ENCODE peak calls at places on chromosomes 11 and 22, in seven cellular contexts. C is breast epithelium, N is foreskin fibroblast, W is K562, H is IMR-90, L is GM23338, Q is DND-41. D is an unnamed sample.
A peak's percentile ranks its signal among the peaks of the same experiment; 100 is the strongest.

GRCh38 chr11:115580927-115581680 is 76.9 kb upstream of the CADM1 start:
- DNase-seq in N (no peak), Q (no peak), L (no peak), H (no peak), W (no peak), C (no peak), D (no peak)

GRCh38 chr11:68843703-68844312 is 2.1 kb upstream of the CPT1A start:
- DNase-seq in C (peak; percentile 72), W (no peak), H (no peak), L (peak; percentile 92), Q (peak; percentile 40), N (no peak), D (no peak)

GRCh38 chr22:50546326-50547230 is 879 bp downstream of the KLHDC7B start:
- DNase-seq in L (no peak), C (no peak), Q (no peak), H (no peak), N (no peak), W (no peak), D (no peak)

GRCh38 chr11:10373340-10373739 is 68.5 kb downstream of the ADM start:
- DNase-seq in N (peak; percentile 56), W (no peak), H (peak; percentile 52), C (no peak), L (no peak), Q (no peak), D (no peak)

GRCh38 chr11:29159552-29160465 is 857.0 kb downstream of the KCNA4 start:
- DNase-seq in Q (peak; percentile 20), H (peak; percentile 90), N (peak; percentile 76), L (peak; percentile 84), W (peak; percentile 6), C (no peak), D (peak; percentile 86)

GRCh38 chr22:42519544-42520237 is at the start of gene RRP7A:
- DNase-seq in N (peak; percentile 94), C (peak; percentile 55), W (peak; percentile 78), L (peak; percentile 90), H (peak; percentile 54), Q (peak; percentile 89), D (peak; percentile 60)

GRCh38 chr11:128685383-128686044 is 8.4 kb upstream of the FLI1 start:
- DNase-seq in N (peak; percentile 28), L (peak; percentile 25), W (no peak), Q (no peak), C (no peak), H (no peak), D (no peak)

GRCh38 chr11:87097582-87097981 is 59.8 kb downstream of the TMEM135 start:
- DNase-seq in Q (peak; percentile 61), N (peak; percentile 28), L (peak; percentile 86), W (peak; percentile 64), C (no peak), H (peak; percentile 27), D (peak; percentile 50)

GRCh38 chr11:112219476-112220232 is 6.6 kb upstream of the PTS start:
- DNase-seq in H (peak; percentile 81), L (peak; percentile 74), W (peak; percentile 66), C (peak; percentile 34), Q (peak; percentile 53), N (peak; percentile 86), D (peak; percentile 90)

GRCh38 chr22:27876684-27877083 is 42.4 kb downstream of the PITPNB start:
- DNase-seq in L (no peak), H (peak; percentile 27), W (no peak), C (no peak), N (no peak), Q (no peak), D (no peak)

DNA sequence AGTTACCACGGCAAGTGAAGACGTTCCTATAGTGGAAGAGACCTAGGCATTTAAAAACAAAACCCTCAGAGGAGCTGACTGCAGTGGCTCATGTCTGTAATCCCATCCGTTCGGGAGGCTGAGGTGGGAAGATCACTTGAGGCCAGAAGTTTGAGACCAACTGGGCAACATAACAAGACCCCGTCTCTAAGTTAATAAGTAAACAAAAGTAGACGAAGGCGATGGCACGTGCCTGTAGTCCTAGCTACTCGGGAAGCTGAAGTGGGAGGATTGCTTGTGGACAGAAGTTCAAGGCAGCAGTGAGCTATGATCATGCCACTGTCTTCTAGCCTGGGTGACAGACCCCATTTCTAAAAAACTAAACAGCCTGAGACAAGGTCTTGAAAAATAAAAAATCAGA is 3.8 kb upstream of the ADSL start:
- DNase-seq in C (no peak), W (no peak), L (no peak), N (no peak), Q (no peak), H (no peak), D (no peak)
- TF ChIP-seq CTCF in C (no peak), W (no peak), L (no peak), N (no peak), Q (no peak), H (no peak), D (no peak)

GRCh38 chr11:108027057-108027456 is 18.4 kb downstream of the CUL5 start:
- DNase-seq in C (no peak), H (no peak), Q (no peak), N (no peak), L (peak; percentile 43), W (no peak), D (no peak)

GRCh38 chr11:108019870-108020540 is 11.3 kb downstream of the CUL5 start:
- DNase-seq in W (peak; percentile 70), N (peak; percentile 66), C (no peak), Q (no peak), H (peak; percentile 25), L (no peak), D (peak; percentile 32)

DNA sequence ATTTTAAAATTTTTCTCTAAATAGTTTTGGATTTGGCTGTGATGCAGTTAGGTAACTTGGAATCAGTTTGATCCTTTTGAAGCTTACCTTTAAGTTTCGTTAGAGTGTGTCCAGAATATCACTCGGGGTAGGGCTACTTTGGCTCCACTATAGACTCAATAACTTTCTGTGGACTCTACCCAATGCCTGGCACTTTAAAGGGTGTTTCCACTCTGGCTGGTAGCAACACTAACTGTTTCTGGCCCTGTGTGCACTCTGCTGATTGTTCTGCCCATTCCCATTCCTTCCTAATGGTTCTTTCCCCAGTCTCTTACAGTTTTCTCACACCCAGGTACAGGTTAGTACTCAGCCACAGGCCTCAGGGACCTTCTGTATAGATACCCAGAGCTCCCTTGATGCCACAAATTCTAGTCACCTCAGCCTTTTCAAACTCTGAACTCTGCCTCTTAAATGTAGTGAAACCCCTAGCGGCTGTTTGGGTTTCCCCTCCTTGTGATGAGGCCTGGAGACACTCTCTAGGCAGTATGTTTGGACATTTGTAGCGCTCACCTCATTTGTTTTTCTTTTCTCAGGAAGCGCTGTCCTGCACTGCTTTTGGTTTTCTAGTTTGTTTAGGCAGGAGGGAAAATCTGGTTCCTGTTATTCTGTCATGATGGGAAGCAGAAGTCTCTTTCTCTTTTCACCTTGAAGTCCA is 16.8 kb downstream of the CUL5 start:
- DNase-seq in N (no peak), L (peak; percentile 52), H (peak; percentile 52), Q (no peak), W (no peak), C (no peak), D (no peak)
- H3K4me3 ChIP-seq in N (no peak overlapping the region), L (no peak overlapping the region), H (no peak overlapping the region), Q (no peak overlapping the region), W (no peak overlapping the region), C (no peak overlapping the region), D (no peak overlapping the region)

DNA sequence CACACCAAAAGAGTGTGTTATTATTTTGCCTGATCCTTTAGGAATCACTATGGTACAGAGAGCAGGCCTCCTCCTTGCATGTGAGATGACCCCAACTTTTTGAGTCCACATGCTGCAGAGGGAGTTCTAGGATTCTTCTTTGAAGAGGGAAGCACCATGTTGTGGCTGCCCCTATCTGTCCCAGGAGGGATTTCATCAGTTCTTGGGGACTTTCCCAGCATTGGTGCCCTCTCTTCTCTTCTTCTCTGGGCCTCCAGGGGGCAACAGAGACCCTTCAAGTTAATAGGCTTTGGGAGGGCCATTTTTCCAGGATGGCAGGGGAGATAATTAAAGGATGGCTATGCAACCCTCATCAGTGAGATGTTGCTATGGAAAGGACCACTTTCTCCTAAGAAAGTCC is 3.6 kb downstream of the MMP1 start:
- DNase-seq in N (peak; percentile 66), Q (peak; percentile 18), W (peak; percentile 22), C (no peak), L (peak; percentile 91), H (peak; percentile 50), D (peak; percentile 42)
- TF ChIP-seq CTCF in N (peak; percentile 58), Q (peak; percentile 56), W (peak; percentile 46), C (no peak), L (peak; percentile 79), H (peak; percentile 54), D (peak; percentile 53)

GRCh38 chr11:95065336-95065735 is 1.4 kb upstream of the SRSF8 start:
- DNase-seq in L (no peak), Q (no peak), H (no peak), W (no peak), C (peak; percentile 39), N (no peak), D (no peak)

GRCh38 chr11:95066721-95067041 is at the start of gene SRSF8:
- DNase-seq in H (no peak), C (no peak), W (no peak), Q (no peak), N (no peak), L (no peak), D (no peak)

GRCh38 chr11:95067828-95068244 is 1.1 kb downstream of the SRSF8 start:
- DNase-seq in Q (no peak), L (no peak), C (peak; percentile 42), N (no peak), W (no peak), H (no peak), D (no peak)

GRCh38 chr11:95067042-95067827 is 516 bp downstream of the SRSF8 start:
- DNase-seq in N (peak; percentile 95), Q (peak; percentile 70), W (peak; percentile 71), H (peak; percentile 72), C (peak; percentile 78), L (peak; percentile 86), D (peak; percentile 77)

DNA sequence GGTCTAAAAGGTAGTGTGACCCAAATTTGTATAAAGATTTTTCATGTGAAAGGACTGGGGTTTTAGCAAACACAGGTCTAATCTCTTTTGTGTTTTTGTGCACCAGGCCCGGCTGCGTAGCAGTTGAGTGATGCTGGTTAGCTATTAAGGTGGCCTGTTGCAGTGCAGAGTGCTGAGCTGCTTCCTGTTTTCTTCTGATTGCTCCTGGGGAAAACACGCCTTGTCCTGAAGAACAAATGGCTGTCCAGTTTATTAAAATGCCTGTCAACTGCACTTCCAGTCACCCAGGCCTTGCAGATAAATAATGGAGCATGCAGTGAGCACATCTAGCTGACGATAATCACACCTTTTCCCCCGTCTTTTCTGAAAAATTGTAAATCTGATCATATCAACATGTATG is 1.8 kb downstream of the SRSF8 start:
- DNase-seq in L (peak; percentile 53), H (peak; percentile 87), W (peak; percentile 89), Q (peak; percentile 84), C (peak; percentile 88), N (peak; percentile 94), D (peak; percentile 97)
- H3K4me3 ChIP-seq in L (peak overlapping the region; percentile 86), H (peak overlapping the region; percentile 91), W (peak overlapping the region; percentile 86), Q (peak overlapping the region; percentile 73), C (peak overlapping the region; percentile 88), N (peak overlapping the region; percentile 76), D (peak overlapping the region; percentile 70)

GRCh38 chr11:126225266-126225665 is 13.7 kb downstream of the FAM118B start:
- DNase-seq in H (no peak), L (no peak), Q (no peak), N (no peak), C (no peak), W (no peak), D (no peak)

GRCh38 chr11:126231725-126232459 is 20.3 kb downstream of the FAM118B start:
- DNase-seq in Q (no peak), L (no peak), C (no peak), N (peak; percentile 37), H (peak; percentile 66), W (no peak), D (peak; percentile 92)

GRCh38 chr11:126229782-126230540 is 18.4 kb downstream of the FAM118B start:
- DNase-seq in N (peak; percentile 67), C (no peak), Q (no peak), W (no peak), L (no peak), H (peak; percentile 65), D (peak; percentile 44)

GRCh38 chr11:126226334-126227084 is 14.9 kb downstream of the FAM118B start:
- DNase-seq in N (no peak), W (no peak), H (no peak), C (no peak), Q (no peak), L (no peak), D (no peak)
- TF ChIP-seq CTCF in N (no peak), W (no peak), H (no peak), C (no peak), Q (no peak), L (no peak), D (no peak)